ENCODE peak calls at places on chromosomes 5 and 9, in five cellular contexts. D, A, L, N and H are unnamed samples.

GRCh38 chr5:15719784-15720183 is 219.8 kb downstream of the FBXL7 start:
- DNase-seq in D (no peak), A (no peak), L (no peak), N (no peak), H (no peak)

GRCh38 chr9:132499251-132499650 is 83.2 kb upstream of the BARHL1 start:
- DNase-seq in D (no peak), A (no peak), L (no peak), N (no peak), H (no peak)

GRCh38 chr9:111150241-111150640 is 112.0 kb upstream of the LPAR1 start:
- DNase-seq in D (no peak), A (no peak), L (no peak), N (no peak), H (no peak)

GRCh38 chr5:147403659-147404640 is 105.9 kb downstream of the DPYSL3 start:
- DNase-seq in D (no peak), A (no peak), L (no peak), N (peak; percentile 86), H (no peak)

GRCh38 chr5:89983206-89983605 is 426.4 kb downstream of the CETN3 start:
- DNase-seq in D (no peak), A (no peak), L (no peak), N (no peak), H (no peak)

GRCh38 chr5:169717298-169717697 is 80.2 kb downstream of the DOCK2 start:
- DNase-seq in D (no peak), A (no peak), L (no peak), N (no peak), H (no peak)

GRCh38 chr9:99635032-99635431 is 186.7 kb upstream of the NR4A3 start:
- DNase-seq in D (no peak), A (no peak), L (no peak), N (no peak), H (no peak)

GRCh38 chr5:154221371-154221896 is 30.9 kb downstream of the GALNT10 start:
- DNase-seq in D (peak; percentile 21), A (no peak), L (peak; percentile 35), N (peak; percentile 69), H (no peak)

GRCh38 chr9:134835455-134835854 is 45.2 kb upstream of the FCN2 start:
- DNase-seq in D (no peak), A (no peak), L (no peak), N (no peak), H (no peak)

GRCh38 chr5:172788771-172789686 is 18.0 kb upstream of the DUSP1 start:
- DNase-seq in D (no peak), A (no peak), L (no peak), N (no peak), H (no peak)

GRCh38 chr9:101388507-101388993 is 3.7 kb upstream of the BAAT start:
- DNase-seq in D (no peak), A (peak; percentile 38), L (no peak), N (peak; percentile 32), H (peak; percentile 15)

GRCh38 chr9:128552744-128553221 is 396 bp downstream of the SPTAN1 start:
- DNase-seq in D (peak; percentile 42), A (peak; percentile 49), L (peak; percentile 30), N (peak; percentile 43), H (peak; percentile 69)

GRCh38 chr9:70134360-70134759 is 90.7 kb downstream of the MAMDC2 start:
- DNase-seq in D (no peak), A (no peak), L (no peak), N (no peak), H (no peak)

GRCh38 chr9:133713211-133713959 is 24.8 kb downstream of the SARDH start:
- DNase-seq in D (no peak), A (no peak), L (no peak), N (no peak), H (no peak)

GRCh38 chr9:129570450-129571297 is 50.2 kb downstream of the C9orf50 start:
- DNase-seq in D (no peak), A (no peak), L (no peak), N (peak; percentile 28), H (peak; percentile 64)

GRCh38 chr5:61805101-61805500 is 473.0 kb downstream of the ZSWIM6 start:
- DNase-seq in D (no peak), A (no peak), L (no peak), N (peak; percentile 42), H (no peak)